ENCODE peak calls at places on chromosomes 3 and 15, in ten cellular contexts. M, S, B, X, N, T, I, U, L and A are unnamed samples.

GRCh38 chr15:39574416-39574815 is 6.5 kb upstream of the THBS1 start:
- DNase-seq in M (no peak), S (no peak), B (no peak), X (no peak), N (no peak), T (no peak), I (no peak), U (peak), L (no peak), A (no peak)

GRCh38 chr3:100089802-100090668 is 24.3 kb downstream of the FILIP1L start:
- DNase-seq in M (peak), S (no peak), B (peak), X (no peak), N (no peak), T (no peak), I (no peak), U (no peak), L (no peak), A (no peak)

GRCh38 chr15:40960151-40960885 is 7.0 kb downstream of the CHAC1 start:
- DNase-seq in M (no peak), S (no peak), B (no peak), X (no peak), N (no peak), T (no peak), I (no peak), U (no peak), L (no peak), A (no peak)

GRCh38 chr3:170714562-170715535 is 129.0 kb upstream of the SLC7A14 start:
- DNase-seq in M (peak), S (no peak), B (no peak), X (no peak), N (no peak), T (no peak), I (no peak), U (no peak), L (no peak), A (no peak)

GRCh38 chr15:93359037-93359779 is 270.2 kb upstream of the RGMA start:
- DNase-seq in M (no peak), S (no peak), B (no peak), X (no peak), N (no peak), T (no peak), I (peak), U (no peak), L (no peak), A (no peak)

GRCh38 chr3:15645246-15645645 is 43.7 kb downstream of the BTD start:
- DNase-seq in M (no peak), S (no peak), B (no peak), X (no peak), N (no peak), T (no peak), I (no peak), U (no peak), L (no peak), A (no peak)

GRCh38 chr3:197561926-197562325 is 6.2 kb upstream of the BDH1 start:
- DNase-seq in M (no peak), S (no peak), B (no peak), X (no peak), N (no peak), T (no peak), I (no peak), U (no peak), L (no peak), A (no peak)

GRCh38 chr3:30688776-30689175 is 82.4 kb downstream of the TGFBR2 start:
- DNase-seq in M (no peak), S (no peak), B (no peak), X (no peak), N (no peak), T (no peak), I (no peak), U (peak), L (no peak), A (no peak)

GRCh38 chr3:73602171-73602570 is 22.6 kb downstream of the PDZRN3 start:
- DNase-seq in M (peak), S (no peak), B (no peak), X (no peak), N (no peak), T (no peak), I (no peak), U (peak), L (no peak), A (no peak)

GRCh38 chr3:183239046-183239445 is 14.0 kb upstream of the B3GNT5 start:
- DNase-seq in M (no peak), S (no peak), B (no peak), X (no peak), N (no peak), T (no peak), I (no peak), U (no peak), L (no peak), A (no peak)

GRCh38 chr3:43279082-43279481 is 7.3 kb upstream of the SNRK start:
- DNase-seq in M (no peak), S (no peak), B (no peak), X (no peak), N (no peak), T (no peak), I (no peak), U (no peak), L (no peak), A (no peak)

GRCh38 chr3:167467848-167468611 is 5.8 kb downstream of the SERPINI2 start:
- DNase-seq in M (no peak), S (no peak), B (no peak), X (no peak), N (no peak), T (no peak), I (peak), U (no peak), L (no peak), A (no peak)

GRCh38 chr3:185655426-185656320 is 69.6 kb downstream of the SENP2 start:
- DNase-seq in M (no peak), S (no peak), B (no peak), X (no peak), N (no peak), T (no peak), I (no peak), U (no peak), L (no peak), A (no peak)

GRCh38 chr3:48345946-48346572 is 12.6 kb upstream of the SPINK8 start:
- DNase-seq in M (no peak), S (no peak), B (no peak), X (no peak), N (no peak), T (no peak), I (no peak), U (no peak), L (no peak), A (no peak)

GRCh38 chr3:151501905-151502615 is 41.2 kb upstream of the IGSF10 start:
- DNase-seq in M (no peak), S (no peak), B (no peak), X (no peak), N (no peak), T (no peak), I (no peak), U (no peak), L (no peak), A (no peak)

GRCh38 chr3:64008487-64008886 is 14.8 kb downstream of the PSMD6 start:
- DNase-seq in M (no peak), S (no peak), B (no peak), X (no peak), N (no peak), T (no peak), I (no peak), U (no peak), L (no peak), A (no peak)

GRCh38 chr3:52428151-52429005 is 16.5 kb downstream of the SEMA3G start:
- DNase-seq in M (peak), S (peak), B (peak), X (peak), N (peak), T (no peak), I (peak), U (peak), L (peak), A (no peak)

GRCh38 chr3:171982829-171983228 is 56.5 kb upstream of the FNDC3B start:
- DNase-seq in M (no peak), S (no peak), B (no peak), X (peak), N (no peak), T (no peak), I (no peak), U (no peak), L (no peak), A (no peak)

GRCh38 chr3:162329514-162329913 is 832.9 kb downstream of the OTOL1 start:
- DNase-seq in M (no peak), S (no peak), B (no peak), X (no peak), N (no peak), T (no peak), I (no peak), U (no peak), L (no peak), A (no peak)

GRCh38 chr3:46970391-46971091 is 6.0 kb downstream of the CCDC12 start:
- DNase-seq in M (no peak), S (no peak), B (no peak), X (no peak), N (no peak), T (no peak), I (no peak), U (peak), L (no peak), A (no peak)

GRCh38 chr15:47334805-47335204 is 382.5 kb upstream of the SEMA6D start:
- DNase-seq in M (no peak), S (no peak), B (no peak), X (no peak), N (no peak), T (no peak), I (no peak), U (no peak), L (no peak), A (no peak)

GRCh38 chr3:184015381-184016019 is 2.2 kb downstream of the ABCC5 start:
- DNase-seq in M (no peak), S (no peak), B (no peak), X (no peak), N (peak), T (no peak), I (peak), U (no peak), L (no peak), A (no peak)

GRCh38 chr15:64017591-64018163 is 28.6 kb downstream of the DAPK2 start:
- DNase-seq in M (no peak), S (no peak), B (no peak), X (no peak), N (no peak), T (no peak), I (no peak), U (peak), L (no peak), A (no peak)

GRCh38 chr3:47259114-47259513 is 23.5 kb downstream of the KIF9 start:
- DNase-seq in M (no peak), S (no peak), B (no peak), X (no peak), N (no peak), T (no peak), I (no peak), U (no peak), L (no peak), A (no peak)

GRCh38 chr3:194683431-194683830 is 2.3 kb upstream of the FAM43A start:
- DNase-seq in M (no peak), S (no peak), B (no peak), X (no peak), N (no peak), T (no peak), I (no peak), U (no peak), L (no peak), A (no peak)

GRCh38 chr3:53142986-53143385 is 12.8 kb upstream of the RFT1 start:
- DNase-seq in M (no peak), S (no peak), B (no peak), X (no peak), N (no peak), T (no peak), I (no peak), U (no peak), L (peak), A (no peak)

GRCh38 chr15:70587896-70588567 is 175.3 kb downstream of the UACA start:
- DNase-seq in M (no peak), S (no peak), B (no peak), X (no peak), N (no peak), T (no peak), I (no peak), U (no peak), L (no peak), A (no peak)

GRCh38 chr15:70488002-70488605 is 275.3 kb downstream of the UACA start:
- DNase-seq in M (no peak), S (peak), B (no peak), X (peak), N (peak), T (peak), I (peak), U (no peak), L (peak), A (peak)

GRCh38 chr3:185283374-185283935 is 29.6 kb upstream of the EHHADH start:
- DNase-seq in M (no peak), S (no peak), B (peak), X (no peak), N (no peak), T (no peak), I (no peak), U (no peak), L (no peak), A (no peak)